ENCODE peak calls at places on chromosomes 6 and 20, in ten cellular contexts. W, H, J, C, E, L, A, Z, U and O are unnamed samples.

GRCh38 chr6:20674664-20675063 is 140.4 kb downstream of the CDKAL1 start:
- DNase-seq in W (no peak), H (no peak), J (no peak), C (peak), E (no peak), L (no peak), A (no peak), Z (no peak), U (no peak), O (no peak)

GRCh38 chr20:4929686-4930397 is 71.5 kb downstream of the SLC23A2 start:
- DNase-seq in W (no peak), H (no peak), J (no peak), C (no peak), E (no peak), L (no peak), A (no peak), Z (no peak), U (no peak), O (no peak)

GRCh38 chr20:11976966-11977365 is 59.3 kb downstream of the BTBD3 start:
- DNase-seq in W (no peak), H (no peak), J (no peak), C (peak), E (no peak), L (no peak), A (no peak), Z (no peak), U (no peak), O (no peak)

GRCh38 chr20:63697357-63697867 is 960 bp downstream of the TNFRSF6B start:
- DNase-seq in W (no peak), H (peak), J (no peak), C (no peak), E (no peak), L (no peak), A (peak), Z (peak), U (no peak), O (no peak)

GRCh38 chr6:330948-331347 is 38.7 kb downstream of the DUSP22 start:
- DNase-seq in W (no peak), H (no peak), J (no peak), C (no peak), E (no peak), L (no peak), A (no peak), Z (no peak), U (no peak), O (peak)

GRCh38 chr6:11188161-11188915 is 44.1 kb downstream of the NEDD9 start:
- DNase-seq in W (no peak), H (no peak), J (no peak), C (no peak), E (no peak), L (peak), A (no peak), Z (no peak), U (no peak), O (peak)

GRCh38 chr20:47438464-47439381 is 63.0 kb upstream of the NCOA3 start:
- DNase-seq in W (no peak), H (peak), J (no peak), C (peak), E (peak), L (no peak), A (no peak), Z (peak), U (peak), O (peak)

GRCh38 chr6:119353696-119354095 is 4.1 kb upstream of the MAN1A1 start:
- DNase-seq in W (no peak), H (no peak), J (no peak), C (no peak), E (no peak), L (no peak), A (no peak), Z (no peak), U (no peak), O (no peak)

GRCh38 chr20:44695295-44696230 is 19.6 kb upstream of the CCN5 start:
- DNase-seq in W (no peak), H (no peak), J (no peak), C (peak), E (no peak), L (peak), A (no peak), Z (no peak), U (no peak), O (no peak)

GRCh38 chr6:130967502-130968469 is 95.3 kb downstream of the EPB41L2 start:
- DNase-seq in W (no peak), H (no peak), J (no peak), C (peak), E (no peak), L (peak), A (no peak), Z (no peak), U (no peak), O (no peak)

GRCh38 chr6:17281100-17281496 is at the start of gene RBM24:
- DNase-seq in W (no peak), H (no peak), J (peak), C (peak), E (peak), L (peak), A (peak), Z (no peak), U (no peak), O (peak)

GRCh38 chr20:53628076-53628475 is 34.4 kb upstream of the ZNF217 start:
- DNase-seq in W (no peak), H (no peak), J (no peak), C (no peak), E (no peak), L (no peak), A (no peak), Z (no peak), U (no peak), O (no peak)

GRCh38 chr6:158285321-158285960 is 26.8 kb upstream of the TULP4 start:
- DNase-seq in W (no peak), H (no peak), J (peak), C (no peak), E (peak), L (no peak), A (no peak), Z (no peak), U (no peak), O (no peak)

GRCh38 chr20:4227085-4227821 is 211.9 kb upstream of the RNF24 start:
- DNase-seq in W (no peak), H (peak), J (no peak), C (peak), E (no peak), L (peak), A (no peak), Z (no peak), U (no peak), O (peak)

GRCh38 chr6:158408552-158409130 is 96.4 kb downstream of the TULP4 start:
- DNase-seq in W (no peak), H (no peak), J (peak), C (no peak), E (peak), L (peak), A (no peak), Z (no peak), U (no peak), O (no peak)

GRCh38 chr6:30443657-30444450 is 45.5 kb upstream of the HLA-E start:
- DNase-seq in W (no peak), H (no peak), J (no peak), C (no peak), E (no peak), L (peak), A (no peak), Z (no peak), U (no peak), O (no peak)

GRCh38 chr6:73968358-73968757 is 272.4 kb downstream of the CD109 start:
- DNase-seq in W (no peak), H (no peak), J (no peak), C (peak), E (no peak), L (no peak), A (no peak), Z (no peak), U (no peak), O (no peak)

GRCh38 chr6:29708432-29709177 is 14.6 kb upstream of the HLA-F start:
- DNase-seq in W (no peak), H (no peak), J (no peak), C (no peak), E (no peak), L (no peak), A (no peak), Z (no peak), U (no peak), O (peak)

GRCh38 chr6:150322452-150322851 is 46.4 kb upstream of the IYD start:
- DNase-seq in W (no peak), H (no peak), J (no peak), C (no peak), E (no peak), L (no peak), A (no peak), Z (no peak), U (no peak), O (no peak)

GRCh38 chr6:33392168-33392947 is 735 bp downstream of the KIFC1 start:
- DNase-seq in W (no peak), H (no peak), J (no peak), C (peak), E (no peak), L (no peak), A (no peak), Z (no peak), U (no peak), O (peak)

GRCh38 chr6:80535914-80536565 is 429.6 kb downstream of the BCKDHB start:
- DNase-seq in W (no peak), H (no peak), J (no peak), C (no peak), E (no peak), L (no peak), A (no peak), Z (no peak), U (no peak), O (no peak)

GRCh38 chr6:105901583-105901982 is 184.6 kb upstream of the PRDM1 start:
- DNase-seq in W (no peak), H (no peak), J (no peak), C (no peak), E (no peak), L (no peak), A (no peak), Z (no peak), U (no peak), O (no peak)

GRCh38 chr20:13771853-13772453 is 12.8 kb downstream of the ESF1 start:
- DNase-seq in W (peak), H (peak), J (no peak), C (peak), E (no peak), L (no peak), A (no peak), Z (no peak), U (no peak), O (peak)

GRCh38 chr6:142637624-142638023 is 307.4 kb downstream of the HIVEP2 start:
- DNase-seq in W (no peak), H (no peak), J (no peak), C (no peak), E (no peak), L (no peak), A (no peak), Z (no peak), U (no peak), O (no peak)

GRCh38 chr20:23048283-23049200 is 930 bp downstream of the THBD start:
- DNase-seq in W (no peak), H (peak), J (no peak), C (peak), E (peak), L (peak), A (peak), Z (peak), U (no peak), O (peak)

GRCh38 chr6:28985396-28986164 is 19.5 kb downstream of the ZNF311 start:
- DNase-seq in W (peak), H (peak), J (peak), C (peak), E (peak), L (peak), A (peak), Z (peak), U (no peak), O (peak)

GRCh38 chr6:24861934-24862333 is 63.2 kb upstream of the ARMH2 start:
- DNase-seq in W (no peak), H (no peak), J (no peak), C (no peak), E (no peak), L (no peak), A (no peak), Z (no peak), U (no peak), O (no peak)

GRCh38 chr6:163589401-163589800 is 174.9 kb downstream of the QKI start:
- DNase-seq in W (no peak), H (no peak), J (no peak), C (no peak), E (no peak), L (no peak), A (no peak), Z (no peak), U (no peak), O (no peak)

GRCh38 chr6:91669154-91669903 is 1082.5 kb upstream of the MAP3K7 start:
- DNase-seq in W (peak), H (no peak), J (peak), C (peak), E (no peak), L (no peak), A (no peak), Z (no peak), U (no peak), O (no peak)

GRCh38 chr6:5679696-5680494 is 326.8 kb downstream of the NRN1 start:
- DNase-seq in W (no peak), H (no peak), J (no peak), C (no peak), E (no peak), L (no peak), A (no peak), Z (no peak), U (no peak), O (no peak)

GRCh38 chr6:87155920-87156600 is 695 bp downstream of the ZNF292 start:
- DNase-seq in W (peak), H (peak), J (peak), C (peak), E (peak), L (peak), A (peak), Z (peak), U (no peak), O (peak)

GRCh38 chr6:21594427-21595264 is 1.1 kb downstream of the SOX4 start:
- DNase-seq in W (no peak), H (peak), J (peak), C (peak), E (peak), L (peak), A (peak), Z (peak), U (no peak), O (peak)

GRCh38 chr6:34226731-34227586 is 9.7 kb upstream of the HMGA1 start:
- DNase-seq in W (no peak), H (no peak), J (no peak), C (no peak), E (no peak), L (no peak), A (no peak), Z (peak), U (no peak), O (no peak)

GRCh38 chr6:170178561-170179477 is 112.1 kb downstream of the DLL1 start:
- DNase-seq in W (peak), H (peak), J (no peak), C (no peak), E (no peak), L (peak), A (no peak), Z (peak), U (no peak), O (peak)

GRCh38 chr6:131443514-131443913 is 129.5 kb upstream of the ARG1 start:
- DNase-seq in W (no peak), H (no peak), J (no peak), C (no peak), E (no peak), L (no peak), A (no peak), Z (no peak), U (no peak), O (peak)

GRCh38 chr20:18585134-18585533 is 2.7 kb upstream of the DTD1 start:
- DNase-seq in W (peak), H (peak), J (no peak), C (no peak), E (no peak), L (peak), A (no peak), Z (no peak), U (no peak), O (peak)

GRCh38 chr6:20211037-20211940 is 980 bp downstream of the MBOAT1 start:
- DNase-seq in W (no peak), H (peak), J (no peak), C (no peak), E (no peak), L (peak), A (no peak), Z (no peak), U (no peak), O (peak)

GRCh38 chr20:6718660-6719059 is 48.8 kb upstream of the BMP2 start:
- DNase-seq in W (no peak), H (peak), J (no peak), C (no peak), E (no peak), L (peak), A (no peak), Z (no peak), U (no peak), O (no peak)